ENCODE peak calls at places on chromosome 11, in five cellular contexts. K is kidney epithelial cell, I is Peyer's patch, T is AG09319, V is heart right ventricle. N is an unnamed sample.
A peak's percentile ranks its signal among the peaks of the same experiment; 100 is the strongest.

GRCh38 chr11:15268598-15268997 is 153.9 kb downstream of the INSC start:
- DNase-seq in K (no peak), I (no peak), T (no peak), V (no peak), N (no peak)

GRCh38 chr11:45930031-45930794 is 7.8 kb downstream of the LARGE2 start:
- DNase-seq in K (no peak), I (peak; percentile 93), T (no peak), V (peak; percentile 58), N (peak; percentile 82)

GRCh38 chr11:92826136-92826535 is 143.3 kb upstream of the MTNR1B start:
- DNase-seq in K (peak; percentile 9), I (no peak), T (no peak), V (no peak), N (no peak)

GRCh38 chr11:119729581-119730346 is 764 bp upstream of the NECTIN1 start:
- DNase-seq in K (no peak), I (peak; percentile 76), T (peak; percentile 36), V (peak; percentile 72), N (peak; percentile 83)

GRCh38 chr11:88420165-88420781 is 82.7 kb upstream of the CTSC start:
- DNase-seq in K (no peak), I (no peak), T (no peak), V (no peak), N (no peak)

GRCh38 chr11:67563354-67564114 is 20.1 kb upstream of the GSTP1 start:
- DNase-seq in K (peak; percentile 92), I (peak; percentile 88), T (peak; percentile 57), V (peak; percentile 38), N (no peak)

GRCh38 chr11:130162733-130163132 is 3.2 kb downstream of the ST14 start:
- DNase-seq in K (no peak), I (peak; percentile 81), T (no peak), V (no peak), N (no peak)

GRCh38 chr11:85658180-85658579 is 6.7 kb downstream of the CREBZF start:
- DNase-seq in K (no peak), I (no peak), T (no peak), V (no peak), N (no peak)

GRCh38 chr11:85759915-85760314 is 51.0 kb downstream of the SYTL2 start:
- DNase-seq in K (peak; percentile 88), I (no peak), T (peak; percentile 66), V (no peak), N (no peak)

GRCh38 chr11:62771144-62772021 is at the start of gene TAF6L:
- DNase-seq in K (peak; percentile 87), I (peak; percentile 99), T (peak; percentile 84), V (peak; percentile 98), N (peak; percentile 97)

GRCh38 chr11:35540526-35540925 is 15.1 kb upstream of the PAMR1 start:
- DNase-seq in K (no peak), I (no peak), T (no peak), V (no peak), N (no peak)

GRCh38 chr11:14519692-14520085 is 497 bp downstream of the PSMA1 start:
- DNase-seq in K (no peak), I (no peak), T (no peak), V (no peak), N (no peak)

GRCh38 chr11:30914143-30914762 is 328.1 kb upstream of the MPPED2 start:
- DNase-seq in K (peak; percentile 35), I (no peak), T (no peak), V (peak; percentile 69), N (no peak)

GRCh38 chr11:126450806-126451205 is 95.3 kb downstream of the ST3GAL4 start:
- DNase-seq in K (no peak), I (no peak), T (no peak), V (no peak), N (no peak)

GRCh38 chr11:9990221-9990973 is 303.6 kb downstream of the SBF2 start:
- DNase-seq in K (no peak), I (no peak), T (no peak), V (no peak), N (no peak)
- TF ChIP-seq CTCF in K (no peak), I (no peak), T (peak; percentile 21), V (no peak), N (no peak)

GRCh38 chr11:11568651-11569229 is 53.1 kb downstream of the GALNT18 start:
- DNase-seq in K (no peak), I (no peak), T (no peak), V (no peak), N (no peak)

GRCh38 chr11:11567862-11568650 is 53.7 kb downstream of the GALNT18 start:
- DNase-seq in K (peak; percentile 25), I (no peak), T (no peak), V (no peak), N (no peak)

GRCh38 chr11:11570823-11571222 is 51.0 kb downstream of the GALNT18 start:
- DNase-seq in K (no peak), I (no peak), T (no peak), V (no peak), N (no peak)

GRCh38 chr11:11571893-11572292 is 49.9 kb downstream of the GALNT18 start:
- DNase-seq in K (no peak), I (no peak), T (no peak), V (no peak), N (no peak)

GRCh38 chr11:11569936-11570491 is 51.8 kb downstream of the GALNT18 start:
- DNase-seq in K (no peak), I (no peak), T (no peak), V (peak; percentile 70), N (peak; percentile 57)
- TF ChIP-seq CTCF in K (no peak), I (no peak), T (no peak), V (no peak), N (no peak)

DNA sequence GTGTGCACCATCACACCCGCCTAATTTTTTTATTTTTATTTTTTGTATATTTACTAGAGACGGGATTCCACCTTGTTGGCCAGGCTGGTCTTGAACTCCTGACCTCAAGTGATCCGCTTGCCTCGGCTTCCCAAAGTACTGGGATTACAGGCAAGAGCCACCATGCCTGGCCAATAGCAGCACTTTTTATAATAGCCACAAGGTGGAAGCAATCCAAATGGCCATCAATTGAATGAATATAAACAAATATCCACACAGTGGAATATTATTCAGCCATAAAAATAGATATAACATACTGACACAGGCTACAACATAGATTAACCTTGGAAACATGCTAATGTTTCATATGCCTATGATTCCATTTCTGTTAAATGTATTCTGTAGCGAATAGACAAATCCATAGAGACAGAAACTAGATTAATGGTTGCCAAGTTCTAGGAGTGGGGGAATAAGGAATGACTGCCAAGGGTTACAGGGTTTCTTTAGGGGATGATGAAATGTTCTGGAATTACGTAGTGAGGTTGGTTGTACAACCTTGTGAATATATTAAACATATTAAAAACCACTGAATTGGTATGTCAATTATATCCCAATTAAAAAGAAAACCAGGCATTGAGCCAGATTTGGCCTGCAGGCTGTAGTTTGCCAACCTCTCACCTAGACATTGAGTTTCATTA is 4.8 kb downstream of the VPS51 start:
- DNase-seq in K (no peak), I (no peak), T (no peak), V (no peak), N (no peak)
- TF ChIP-seq CTCF in K (peak; percentile 8), I (no peak), T (no peak), V (no peak), N (no peak)

GRCh38 chr11:75351541-75352416 is at the start of gene ARRB1:
- DNase-seq in K (no peak), I (peak; percentile 84), T (no peak), V (peak; percentile 83), N (peak; percentile 82)
- TF ChIP-seq CTCF in K (no peak), I (no peak), T (no peak), V (no peak), N (peak; percentile 7)

N was measured in mucosa of descending colon.